ENCODE peak calls at places on chromosomes 16 and 17, in seven cellular contexts. A, C, W, I, N, M and S are unnamed samples.

GRCh38 chr17:77107506-77108433 is 33.0 kb upstream of the SEC14L1 start:
- DNase-seq in A (peak; percentile 88), C (peak; percentile 81), W (no peak), I (no peak), N (no peak), M (no peak), S (no peak)

GRCh38 chr17:71809537-71809936 is 311.3 kb upstream of the SOX9 start:
- DNase-seq in A (no peak), C (no peak), W (no peak), I (peak; percentile 59), N (no peak), M (no peak), S (no peak)

GRCh38 chr16:59067207-59067606 is 333.1 kb upstream of the GOT2 start:
- DNase-seq in A (no peak), C (no peak), W (no peak), I (no peak), N (no peak), M (no peak), S (no peak)

GRCh38 chr17:562174-562573 is 152.5 kb downstream of the VPS53 start:
- DNase-seq in A (no peak), C (no peak), W (no peak), I (no peak), N (no peak), M (no peak), S (no peak)

GRCh38 chr17:60134396-60135159 is 15.2 kb upstream of the CA4 start:
- DNase-seq in A (no peak), C (peak; percentile 64), W (no peak), I (no peak), N (no peak), M (peak; percentile 69), S (no peak)

GRCh38 chr16:31700200-31700529 is 172.5 kb downstream of the AHSP start:
- DNase-seq in A (no peak), C (peak; percentile 76), W (no peak), I (peak; percentile 82), N (no peak), M (peak; percentile 92), S (no peak)

GRCh38 chr17:58172369-58173071 is 5.7 kb downstream of the OR4D2 start:
- DNase-seq in A (peak; percentile 49), C (peak; percentile 26), W (peak; percentile 86), I (peak; percentile 75), N (no peak), M (peak; percentile 62), S (peak; percentile 64)

GRCh38 chr17:68011199-68011665 is 15.0 kb upstream of the C17orf58 start:
- DNase-seq in A (peak; percentile 57), C (peak; percentile 54), W (peak; percentile 87), I (peak; percentile 59), N (peak; percentile 55), M (peak; percentile 78), S (peak; percentile 66)

GRCh38 chr17:48215583-48216139 is 108.1 kb downstream of the SNX11 start:
- DNase-seq in A (peak; percentile 16), C (peak; percentile 66), W (peak; percentile 82), I (peak; percentile 83), N (peak; percentile 71), M (peak; percentile 26), S (peak; percentile 61)

GRCh38 chr16:54193656-54194007 is 93.0 kb downstream of the IRX3 start:
- DNase-seq in A (peak; percentile 50), C (peak; percentile 88), W (peak; percentile 82), I (peak; percentile 44), N (peak; percentile 83), M (peak; percentile 90), S (peak; percentile 83)

GRCh38 chr16:20865420-20866126 is 34.6 kb downstream of the DCUN1D3 start:
- DNase-seq in A (no peak), C (peak; percentile 60), W (no peak), I (peak; percentile 14), N (no peak), M (no peak), S (no peak)

GRCh38 chr17:75487351-75488070 is 27.8 kb downstream of the CASKIN2 start:
- DNase-seq in A (no peak), C (no peak), W (no peak), I (no peak), N (no peak), M (no peak), S (no peak)

GRCh38 chr17:82217530-82218204 is 5.0 kb upstream of the CCDC57 start:
- DNase-seq in A (no peak), C (peak; percentile 91), W (no peak), I (peak; percentile 93), N (peak; percentile 60), M (peak; percentile 46), S (no peak)

GRCh38 chr17:17971431-17972125 is 622 bp downstream of the TOM1L2 start:
- DNase-seq in A (no peak), C (peak; percentile 51), W (no peak), I (no peak), N (no peak), M (peak; percentile 52), S (peak; percentile 36)

GRCh38 chr17:74569392-74570003 is 2.2 kb upstream of the CD300H start:
- DNase-seq in A (peak; percentile 26), C (peak; percentile 98), W (peak; percentile 39), I (peak; percentile 99), N (peak; percentile 83), M (no peak), S (no peak)

GRCh38 chr16:89805136-89805905 is 11.1 kb downstream of the FANCA start:
- DNase-seq in A (no peak), C (peak; percentile 67), W (no peak), I (no peak), N (no peak), M (no peak), S (no peak)

DNA sequence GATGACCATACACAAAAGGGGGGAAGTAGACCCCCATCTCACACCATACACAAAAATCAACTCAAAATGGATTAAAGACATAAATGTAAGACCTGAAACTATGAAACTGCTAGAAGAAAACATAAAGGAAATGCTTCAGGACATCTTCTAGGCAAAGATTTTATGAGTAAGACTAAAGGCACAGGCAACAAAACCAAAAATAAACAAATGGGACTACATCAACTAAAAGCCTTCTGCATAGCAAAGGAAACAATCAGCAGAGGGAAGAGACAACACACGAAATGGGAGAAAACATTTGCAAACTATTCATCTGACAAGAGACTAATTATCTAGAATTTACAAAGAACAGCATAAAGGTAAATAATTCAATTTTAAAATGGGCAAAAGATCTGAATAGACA is 152.1 kb downstream of the AXIN2 start:
- DNase-seq in A (no peak), C (peak; percentile 33), W (no peak), I (peak; percentile 44), N (no peak), M (no peak), S (no peak)
- TF ChIP-seq EZH2phosphoT487 in A (no peak), C (no peak), W (no peak), I (no peak), N (no peak), M (no peak), S (no peak)

DNA sequence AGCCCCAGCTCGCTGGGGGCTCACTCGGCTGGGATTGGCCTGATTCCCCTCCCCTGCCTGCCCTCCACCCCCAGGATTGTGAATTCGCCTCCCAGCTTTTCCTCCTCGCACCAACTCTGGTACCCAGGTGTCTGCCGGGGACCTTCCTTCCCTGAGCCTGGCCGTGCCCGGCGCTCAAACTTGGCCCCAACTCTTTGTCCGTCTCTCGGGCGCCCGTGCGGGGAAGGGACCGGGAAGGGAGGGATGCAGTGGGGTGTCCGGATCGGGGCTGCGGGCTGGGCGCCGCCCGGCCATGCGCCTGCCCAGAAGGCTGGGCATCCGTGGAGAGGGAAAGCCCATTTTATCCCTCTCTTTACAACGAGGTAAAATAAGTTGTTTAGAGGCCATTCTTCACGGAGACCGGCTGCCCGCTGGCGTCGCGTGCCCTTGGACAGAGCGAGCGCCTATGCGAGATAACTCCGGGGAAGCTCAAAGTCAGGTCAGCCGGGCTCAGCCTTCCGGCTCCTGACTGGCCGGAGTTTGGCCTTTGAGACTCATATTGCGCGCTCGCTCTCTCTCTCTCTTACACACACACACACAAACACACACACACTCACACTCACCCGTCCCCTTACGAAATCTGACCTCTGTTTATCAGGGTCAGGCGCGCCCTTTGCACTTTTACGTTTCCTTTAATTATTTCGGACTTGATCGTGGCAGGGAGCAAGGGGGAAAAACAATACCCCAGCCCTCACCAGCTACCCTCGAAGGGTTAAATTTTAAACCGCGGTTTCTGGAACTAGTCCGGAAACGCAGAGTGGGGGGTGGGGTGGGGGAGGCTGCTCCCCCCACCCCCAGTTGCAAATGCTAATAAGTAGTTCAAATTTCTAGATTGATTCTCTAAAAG is 798 bp upstream of the MAF start:
- DNase-seq in A (peak; percentile 38), C (peak; percentile 36), W (peak; percentile 52), I (no peak), N (peak; percentile 84), M (peak; percentile 48), S (peak; percentile 62)
- TF ChIP-seq EZH2phosphoT487 in A (no peak), C (no peak), W (no peak), I (no peak), N (no peak), M (no peak), S (no peak)

GRCh38 chr16:4176794-4177438 is 60.7 kb upstream of the ADCY9 start:
- DNase-seq in A (no peak), C (peak; percentile 91), W (no peak), I (peak; percentile 54), N (peak; percentile 75), M (no peak), S (no peak)
- TF ChIP-seq EZH2phosphoT487 in A (no peak), C (no peak), W (no peak), I (no peak), N (no peak), M (no peak), S (no peak)

GRCh38 chr16:84726670-84727467 is 27.1 kb downstream of the USP10 start:
- DNase-seq in A (no peak), C (no peak), W (peak; percentile 53), I (no peak), N (no peak), M (no peak), S (no peak)

GRCh38 chr16:84730406-84731106 is 30.8 kb downstream of the USP10 start:
- DNase-seq in A (no peak), C (peak; percentile 98), W (peak; percentile 71), I (peak; percentile 87), N (peak; percentile 84), M (peak; percentile 50), S (no peak)

GRCh38 chr16:84732674-84733352 is 33.0 kb downstream of the USP10 start:
- DNase-seq in A (no peak), C (no peak), W (no peak), I (peak; percentile 63), N (no peak), M (no peak), S (no peak)

GRCh38 chr16:84728853-84729424 is 29.1 kb downstream of the USP10 start:
- DNase-seq in A (no peak), C (no peak), W (no peak), I (no peak), N (no peak), M (no peak), S (no peak)

GRCh38 chr16:84729716-84730320 is 30.0 kb downstream of the USP10 start:
- DNase-seq in A (no peak), C (peak; percentile 13), W (no peak), I (peak; percentile 37), N (no peak), M (no peak), S (no peak)
- TF ChIP-seq EZH2phosphoT487 in A (no peak), C (no peak), W (no peak), I (no peak), N (no peak), M (no peak), S (no peak)

DNA sequence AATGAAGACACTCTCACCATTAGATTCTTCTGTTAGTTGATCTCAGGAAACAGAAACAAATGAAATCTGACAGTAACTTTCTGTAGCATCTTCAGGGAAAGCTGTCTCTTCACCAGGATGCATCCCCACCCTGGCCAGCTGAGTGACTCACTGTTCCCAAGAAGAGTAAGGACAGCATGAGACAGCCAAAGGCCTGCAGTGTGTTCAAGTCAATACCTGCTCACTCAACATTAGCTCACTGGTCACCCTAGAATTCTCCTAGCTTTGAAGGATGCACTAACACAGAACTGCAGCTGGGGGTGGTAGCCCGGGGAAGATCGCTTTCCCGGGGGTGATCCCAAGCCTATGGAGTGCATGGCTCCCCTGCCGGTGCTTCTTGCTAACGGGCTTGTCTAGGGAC is 28.2 kb upstream of the CLEC18B start:
- DNase-seq in A (no peak), C (peak; percentile 88), W (no peak), I (peak; percentile 65), N (peak; percentile 44), M (no peak), S (no peak)
- TF ChIP-seq EZH2phosphoT487 in A (no peak), C (no peak), W (no peak), I (no peak), N (no peak), M (no peak), S (no peak)